ENCODE peak calls at places on chromosomes 13 and 19, in nine cellular contexts. O, F, W, J, P, M, T, Y and G are unnamed samples.

GRCh38 chr19:50718255-50719118 is 1.1 kb downstream of the SHANK1 start:
- DNase-seq in P (peak), M (no peak), T (no peak), J (no peak), W (no peak), Y (no peak), O (no peak), F (peak), G (no peak)

GRCh38 chr13:73481877-73482445 is 423.2 kb downstream of the KLF5 start:
- DNase-seq in W (no peak), Y (no peak), T (no peak), F (no peak), O (no peak), P (no peak), J (no peak), M (no peak), G (no peak)

GRCh38 chr19:55206664-55207500 is 2.4 kb downstream of the PTPRH start:
- DNase-seq in F (peak), M (peak), W (peak), Y (peak), T (peak), P (peak), O (peak), J (no peak), G (no peak)

GRCh38 chr13:100409132-100409531 is 179.5 kb downstream of the GGACT start:
- DNase-seq in Y (no peak), O (no peak), J (no peak), F (no peak), T (no peak), M (no peak), P (peak), W (no peak), G (no peak)

GRCh38 chr13:99725644-99726043 is 224.4 kb downstream of the TM9SF2 start:
- DNase-seq in F (no peak), P (peak), Y (no peak), O (no peak), M (no peak), T (no peak), J (peak), W (no peak), G (no peak)

GRCh38 chr13:73985789-73986188 is 148.4 kb downstream of the KLF12 start:
- DNase-seq in O (no peak), M (no peak), Y (no peak), J (peak), P (no peak), W (no peak), T (no peak), F (no peak), G (no peak)

GRCh38 chr13:44259045-44260042 is 114.3 kb upstream of the SERP2 start:
- DNase-seq in T (peak), F (no peak), W (peak), M (no peak), Y (no peak), P (no peak), O (no peak), J (peak), G (no peak)

GRCh38 chr13:51002736-51003135 is 93.1 kb downstream of the RNASEH2B start:
- DNase-seq in F (no peak), W (no peak), J (no peak), O (no peak), Y (no peak), M (no peak), P (no peak), T (no peak), G (no peak)

GRCh38 chr13:77833331-77833863 is 85.2 kb downstream of the EDNRB start:
- DNase-seq in T (no peak), P (peak), F (no peak), W (no peak), M (no peak), Y (peak), O (no peak), J (no peak), G (no peak)

GRCh38 chr19:4977299-4978174 is 8.6 kb downstream of the KDM4B start:
- DNase-seq in P (no peak), T (no peak), F (no peak), M (no peak), O (no peak), J (no peak), Y (peak), W (no peak), G (peak)

GRCh38 chr13:69579351-69579750 is 528.3 kb upstream of the ATXN8OS start:
- DNase-seq in F (no peak), J (no peak), P (no peak), O (no peak), W (no peak), M (no peak), T (no peak), Y (no peak), G (no peak)